ENCODE peak calls at places on chromosome 19, in five cellular contexts. L, V, P, A and M are unnamed samples.

GRCh38 chr19:48739400-48739825 is 997 bp downstream of the RASIP1 start:
- DNase-seq in P (no peak), A (no peak), L (no peak), V (no peak), M (no peak)

GRCh38 chr19:6812612-6813011 is 40.1 kb downstream of the VAV1 start:
- DNase-seq in V (no peak), P (no peak), A (no peak), L (no peak), M (no peak)

GRCh38 chr19:55391191-55391670 is 5.5 kb downstream of the RPL28 start:
- DNase-seq in V (no peak), P (no peak), A (no peak), L (no peak), M (no peak)

GRCh38 chr19:2261438-2262172 is 5.4 kb upstream of the JSRP1 start:
- DNase-seq in V (no peak), L (no peak), P (no peak), A (peak; percentile 20), M (no peak)

GRCh38 chr19:55305491-55305890 is 19.6 kb downstream of the TMEM150B start:
- DNase-seq in L (peak; percentile 48), A (no peak), P (no peak), V (peak; percentile 22), M (no peak)

GRCh38 chr19:31304877-31305312 is 44.3 kb downstream of the TSHZ3 start:
- DNase-seq in V (no peak), P (no peak), A (no peak), L (no peak), M (no peak)

GRCh38 chr19:46610413-46610775 is 9.3 kb downstream of the CALM3 start:
- DNase-seq in V (no peak), L (no peak), A (no peak), P (no peak), M (peak; percentile 26)

GRCh38 chr19:5808120-5808816 is 3.4 kb downstream of the NRTN start:
- DNase-seq in V (no peak), L (no peak), P (no peak), A (no peak), M (no peak)

GRCh38 chr19:3819989-3820388 is 33.8 kb upstream of the MATK start:
- DNase-seq in L (no peak), V (no peak), A (no peak), P (no peak), M (no peak)

GRCh38 chr19:41064974-41065569 is 23.2 kb upstream of the CYP2A13 start:
- DNase-seq in V (no peak), L (no peak), P (no peak), A (no peak), M (no peak)

GRCh38 chr19:41939861-41940442 is 11.7 kb upstream of the ERFL start:
- DNase-seq in P (no peak), A (peak; percentile 26), V (no peak), L (peak; percentile 58), M (no peak)

GRCh38 chr19:56477429-56478338 is 539 bp upstream of the ZNF667 start:
- DNase-seq in V (peak; percentile 92), A (peak; percentile 73), L (no peak), P (peak; percentile 87), M (peak; percentile 93)

GRCh38 chr19:7509625-7510024 is 6.3 kb upstream of the ZNF358 start:
- DNase-seq in V (no peak), P (no peak), A (no peak), L (no peak), M (no peak)

GRCh38 chr19:10361569-10362011 is 18.8 kb downstream of the TYK2 start:
- DNase-seq in V (no peak), A (no peak), L (no peak), P (no peak), M (no peak)